ENCODE peak calls at places on chromosomes 5 and 9, in four cellular contexts. V, I, K and U are unnamed samples.

GRCh38 chr5:2703041-2703440 is 48.4 kb downstream of the IRX2 start:
- DNase-seq in V (no peak), I (no peak), K (no peak), U (no peak)

GRCh38 chr9:2120926-2121689 is 106.0 kb downstream of the SMARCA2 start:
- DNase-seq in V (no peak), I (no peak), K (peak; percentile 69), U (no peak)

GRCh38 chr5:96919754-96920197 is 16.1 kb upstream of the LNPEP start:
- DNase-seq in V (no peak), I (no peak), K (no peak), U (no peak)

GRCh38 chr9:129162901-129163670 is 15.0 kb downstream of the IER5L start:
- DNase-seq in V (no peak), I (no peak), K (no peak), U (no peak)

GRCh38 chr5:96297290-96297689 is 135.8 kb downstream of the PCSK1 start:
- DNase-seq in V (no peak), I (no peak), K (no peak), U (no peak)

GRCh38 chr5:56640763-56641406 is 174.5 kb upstream of the MAP3K1 start:
- DNase-seq in V (no peak), I (no peak), K (no peak), U (no peak)

GRCh38 chr5:117633093-117633492 is 1058.5 kb upstream of the SEMA6A start:
- DNase-seq in V (no peak), I (no peak), K (no peak), U (no peak)

GRCh38 chr5:40033411-40033810 is 608.6 kb upstream of the DAB2 start:
- DNase-seq in V (peak; percentile 64), I (no peak), K (no peak), U (no peak)

GRCh38 chr9:126621056-126621918 is 7.6 kb downstream of the LMX1B start:
- DNase-seq in V (no peak), I (no peak), K (no peak), U (no peak)

GRCh38 chr5:81717221-81717620 is 33.7 kb downstream of the SSBP2 start:
- DNase-seq in V (no peak), I (no peak), K (no peak), U (no peak)

GRCh38 chr9:4572184-4572826 is 82.0 kb downstream of the SLC1A1 start:
- DNase-seq in V (no peak), I (no peak), K (no peak), U (no peak)

GRCh38 chr5:125269926-125270325 is 523.5 kb upstream of the ZNF608 start:
- DNase-seq in V (no peak), I (no peak), K (no peak), U (no peak)

GRCh38 chr5:132055808-132056609 is 4.4 kb upstream of the IL3 start:
- DNase-seq in V (peak; percentile 79), I (no peak), K (no peak), U (no peak)

GRCh38 chr9:129414377-129415021 is 206.4 kb downstream of the C9orf50 start:
- DNase-seq in V (peak; percentile 77), I (no peak), K (peak; percentile 46), U (no peak)

GRCh38 chr5:177402271-177403043 is 2.0 kb upstream of the PFN3 start:
- DNase-seq in V (peak; percentile 90), I (peak; percentile 76), K (peak; percentile 48), U (no peak)

GRCh38 chr9:128802482-128802881 is 15.4 kb downstream of the TBC1D13 start:
- DNase-seq in V (no peak), I (no peak), K (no peak), U (no peak)

GRCh38 chr5:103513696-103514095 is 48.9 kb downstream of the NUDT12 start:
- DNase-seq in V (no peak), I (no peak), K (no peak), U (no peak)

GRCh38 chr9:15178621-15179020 is 128.4 kb downstream of the TTC39B start:
- DNase-seq in V (no peak), I (no peak), K (no peak), U (no peak)

GRCh38 chr9:17004500-17004899 is 130.3 kb upstream of the CNTLN start:
- DNase-seq in V (no peak), I (no peak), K (no peak), U (no peak)

GRCh38 chr5:1033178-1033577 is 24.6 kb downstream of the NKD2 start:
- DNase-seq in V (no peak), I (no peak), K (no peak), U (no peak)

GRCh38 chr9:93677641-93678136 is 101.3 kb downstream of the PHF2 start:
- DNase-seq in V (peak; percentile 41), I (no peak), K (no peak), U (no peak)

GRCh38 chr5:156541582-156541981 is 214.6 kb downstream of the SGCD start:
- DNase-seq in V (no peak), I (no peak), K (no peak), U (no peak)

GRCh38 chr9:125296843-125297372 is 35.3 kb downstream of the GAPVD1 start:
- DNase-seq in V (no peak), I (peak; percentile 2), K (no peak), U (no peak)

GRCh38 chr5:58016329-58016728 is 443.6 kb downstream of the PLK2 start:
- DNase-seq in V (no peak), I (no peak), K (no peak), U (no peak)

GRCh38 chr5:136249678-136250266 is 56.8 kb upstream of the SMIM32 start:
- DNase-seq in V (no peak), I (peak; percentile 56), K (peak; percentile 78), U (peak; percentile 26)